ENCODE peak calls at places on chromosomes 7 and 10, in eight cellular contexts. H, Z, X, T, V, E, A and M are unnamed samples.
A peak's percentile ranks its signal among the peaks of the same experiment; 100 is the strongest.

GRCh38 chr10:115141254-115141653 is 48.1 kb downstream of the ATRNL1 start:
- DNase-seq in V (peak; percentile 58), Z (no peak), A (no peak), H (no peak), E (peak; percentile 12), T (no peak), X (peak; percentile 20), M (no peak)

GRCh38 chr10:117929321-117930067 is 117.2 kb downstream of the RAB11FIP2 start:
- DNase-seq in T (no peak), Z (no peak), V (no peak), A (no peak), H (no peak), X (no peak), E (no peak), M (no peak)

GRCh38 chr7:37480026-37480425 is 31.4 kb upstream of the ELMO1 start:
- DNase-seq in A (no peak), H (no peak), V (no peak), T (no peak), Z (no peak), X (no peak), E (no peak), M (peak; percentile 26)

GRCh38 chr7:4797858-4798705 is 22.7 kb downstream of the AP5Z1 start:
- DNase-seq in H (peak; percentile 71), A (no peak), V (peak; percentile 33), X (peak; percentile 70), T (peak; percentile 90), E (peak; percentile 18), Z (no peak), M (no peak)

GRCh38 chr7:131103997-131104396 is 223.7 kb upstream of the MKLN1 start:
- DNase-seq in E (peak; percentile 89), X (no peak), T (no peak), Z (no peak), A (no peak), V (peak; percentile 84), H (no peak), M (peak; percentile 47)

GRCh38 chr7:55438765-55439525 is 73.8 kb downstream of the LANCL2 start:
- DNase-seq in A (no peak), H (no peak), V (no peak), Z (no peak), T (no peak), X (peak; percentile 53), E (peak; percentile 37), M (no peak)

GRCh38 chr7:54664235-54665228 is 94.5 kb downstream of the SEC61G start:
- DNase-seq in A (peak; percentile 27), T (no peak), E (peak; percentile 2), Z (no peak), X (peak; percentile 79), V (peak; percentile 9), H (no peak), M (peak; percentile 7)

GRCh38 chr7:112759905-112760304 is 30.3 kb downstream of the TMEM168 start:
- DNase-seq in E (no peak), A (no peak), V (peak; percentile 3), X (no peak), T (no peak), H (no peak), Z (no peak), M (no peak)

GRCh38 chr10:72801263-72801868 is 92.2 kb upstream of the OIT3 start:
- DNase-seq in X (no peak), H (no peak), E (no peak), V (no peak), T (no peak), A (no peak), Z (no peak), M (no peak)

GRCh38 chr10:100998991-100999741 is 442 bp upstream of the LZTS2 start:
- DNase-seq in V (peak; percentile 75), E (peak; percentile 75), T (peak; percentile 97), A (peak; percentile 89), Z (peak; percentile 65), X (peak; percentile 83), H (peak; percentile 81), M (peak; percentile 61)

GRCh38 chr7:100860702-100861615 is 6.2 kb upstream of the TRIP6 start:
- DNase-seq in T (no peak), E (no peak), H (no peak), Z (no peak), A (no peak), X (no peak), V (no peak), M (no peak)

GRCh38 chr7:155644178-155644970 is at the start of gene RBM33:
- DNase-seq in X (peak; percentile 69), Z (peak; percentile 59), A (peak; percentile 83), V (peak; percentile 86), H (peak; percentile 72), E (peak; percentile 83), T (peak; percentile 95), M (peak; percentile 81)
- TF ChIP-seq CTCF in X (no peak), Z (no peak), A (no peak), V (no peak), H (no peak), E (no peak), T (no peak), M (no peak)

DNA sequence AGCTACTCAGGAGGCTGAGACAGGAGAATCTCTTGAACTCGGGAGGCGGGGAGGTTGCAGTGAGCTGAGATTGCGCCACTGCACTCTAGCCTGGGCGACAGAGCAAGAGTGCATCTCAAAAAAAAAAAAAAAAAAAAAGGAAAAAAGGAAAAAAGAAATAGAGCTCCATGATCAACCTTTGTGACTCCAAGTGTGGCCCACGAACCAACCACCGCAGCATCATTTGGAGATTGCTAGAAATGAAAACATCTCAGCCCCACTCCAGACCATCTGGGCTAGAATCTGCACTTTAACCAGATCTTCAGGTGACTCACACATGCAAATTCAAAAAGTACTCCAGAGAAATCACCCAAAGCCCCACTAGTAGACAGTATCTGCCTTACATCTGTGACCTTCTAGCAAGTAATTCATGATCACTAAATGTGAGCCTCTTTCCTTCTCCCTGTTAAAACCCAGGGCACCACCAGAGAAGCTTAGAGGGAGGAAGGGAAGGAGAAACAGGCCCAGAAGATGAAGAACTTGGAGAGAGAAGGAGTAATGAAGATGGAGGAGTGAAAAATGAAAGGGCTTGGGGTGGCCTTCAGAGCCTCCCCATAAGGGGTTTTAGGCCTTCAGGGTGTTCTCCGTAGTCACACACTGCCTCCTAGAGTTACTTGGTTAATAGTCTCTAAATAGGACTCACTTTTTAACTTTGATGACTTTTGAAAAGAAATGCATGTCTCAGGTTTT is 94.1 kb downstream of the SLC37A3 start:
- DNase-seq in H (peak; percentile 44), E (peak; percentile 16), T (no peak), Z (peak; percentile 47), X (no peak), A (no peak), V (peak; percentile 70), M (no peak)
- TF ChIP-seq CTCF in H (peak; percentile 60), E (peak; percentile 36), T (peak; percentile 54), Z (peak; percentile 66), X (no peak), A (peak; percentile 50), V (peak; percentile 60), M (no peak)

GRCh38 chr7:133564484-133564883 is 311.6 kb downstream of the EXOC4 start:
- DNase-seq in Z (no peak), A (no peak), H (no peak), T (no peak), X (no peak), V (peak; percentile 18), E (no peak), M (no peak)

GRCh38 chr7:133560900-133561299 is 308.0 kb downstream of the EXOC4 start:
- DNase-seq in X (no peak), V (no peak), Z (no peak), E (no peak), H (no peak), T (no peak), A (no peak), M (no peak)

GRCh38 chr7:133562617-133563016 is 309.7 kb downstream of the EXOC4 start:
- DNase-seq in Z (no peak), X (no peak), T (no peak), A (no peak), E (peak; percentile 41), V (no peak), H (no peak), M (no peak)

GRCh38 chr7:133561361-133561760 is 308.5 kb downstream of the EXOC4 start:
- DNase-seq in H (no peak), V (peak; percentile 46), T (no peak), X (no peak), E (peak; percentile 34), A (no peak), Z (no peak), M (no peak)

DNA sequence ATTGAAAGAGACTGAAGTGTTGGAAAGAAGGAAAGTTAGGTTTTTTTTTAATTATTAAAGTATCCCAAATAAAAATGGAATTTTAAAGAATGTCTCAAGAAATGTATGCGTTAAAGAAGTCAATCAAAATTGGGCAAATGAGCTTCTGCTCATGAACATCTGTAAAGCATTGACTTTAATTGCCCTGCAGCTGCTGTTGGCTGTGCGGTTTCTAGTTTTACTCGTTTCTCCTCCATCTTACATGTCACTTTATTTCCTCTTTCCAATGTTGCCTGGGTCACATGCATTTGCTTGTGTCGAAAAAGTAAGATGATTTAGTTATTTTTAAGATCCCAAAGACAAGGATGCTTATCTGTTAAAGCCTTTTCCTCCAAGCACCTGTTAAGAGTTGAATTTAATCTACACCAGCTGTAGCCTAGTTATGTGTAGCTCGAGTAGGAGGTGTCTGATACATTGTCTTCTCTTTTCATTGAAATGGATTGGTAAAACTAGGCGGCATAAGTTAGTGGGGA is 310.4 kb downstream of the EXOC4 start:
- DNase-seq in V (no peak), T (no peak), X (no peak), Z (no peak), H (no peak), E (no peak), A (no peak), M (no peak)
- TF ChIP-seq CTCF in V (no peak), T (no peak), X (no peak), Z (no peak), H (no peak), E (no peak), A (no peak), M (no peak)

GRCh38 chr7:105387621-105388372 is 924 bp downstream of the SRPK2 start:
- DNase-seq in Z (peak; percentile 29), E (peak; percentile 28), V (peak; percentile 55), X (peak; percentile 67), T (peak; percentile 91), A (peak; percentile 59), H (peak; percentile 51), M (peak; percentile 54)

GRCh38 chr7:105391429-105391828 is 2.7 kb upstream of the SRPK2 start:
- DNase-seq in E (no peak), V (no peak), Z (no peak), A (no peak), T (no peak), X (no peak), H (no peak), M (no peak)

GRCh38 chr7:105388373-105389089 is at the start of gene SRPK2:
- DNase-seq in X (peak; percentile 70), V (peak; percentile 53), T (peak; percentile 95), Z (peak; percentile 65), E (peak; percentile 31), H (peak; percentile 76), A (peak; percentile 85), M (peak; percentile 30)

GRCh38 chr7:105389889-105390288 is 1.2 kb upstream of the SRPK2 start:
- DNase-seq in E (no peak), X (no peak), H (no peak), Z (no peak), T (no peak), V (no peak), A (no peak), M (no peak)

DNA sequence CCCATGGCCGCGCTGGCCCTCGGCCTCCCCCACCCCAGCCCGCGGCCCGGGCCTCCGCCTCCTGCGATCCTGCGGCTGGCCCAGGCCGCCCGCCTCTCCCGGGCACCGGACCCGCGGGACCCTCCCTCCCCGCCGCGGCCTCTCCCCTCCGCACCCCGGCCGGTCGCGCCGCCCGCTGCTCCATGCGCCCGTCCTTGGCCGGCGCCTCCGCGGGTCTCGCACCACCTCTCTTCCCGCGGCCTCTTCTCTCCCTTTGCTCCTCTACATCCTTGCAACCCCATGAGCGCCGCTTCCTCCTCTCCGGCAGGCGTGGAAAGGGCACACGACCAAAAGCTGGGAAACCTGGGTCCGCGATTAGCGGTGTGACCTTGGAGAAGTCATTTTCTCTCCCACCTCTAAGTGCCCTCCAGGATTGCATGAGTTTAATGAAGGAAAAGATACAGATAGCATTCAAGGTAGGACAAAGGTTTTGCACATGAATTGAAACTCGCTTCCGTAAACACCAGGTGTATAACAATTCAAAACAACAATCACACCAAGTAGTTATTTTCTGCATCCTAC is 449 bp upstream of the SRPK2 start:
- DNase-seq in X (peak; percentile 70), A (no peak), Z (no peak), H (peak; percentile 26), V (peak; percentile 60), E (peak; percentile 40), T (no peak), M (peak; percentile 28)
- TF ChIP-seq CTCF in X (no peak), A (no peak), Z (no peak), H (no peak), V (peak; percentile 10), E (peak; percentile 8), T (no peak), M (no peak)